ENCODE peak calls at places on chromosomes 5 and 9, in five cellular contexts. N is CD8-positive, alpha-beta T cell; S is astrocyte of the spinal cord; H is HCT116; F is GM13977. A is an unnamed sample.

GRCh38 chr5:127002390-127002789 is 28.0 kb downstream of the MARCHF3 start:
- DNase-seq in H (no peak), N (no peak), F (no peak), S (peak), A (no peak)

GRCh38 chr5:88806338-88806737 is 76.6 kb downstream of the MEF2C start:
- DNase-seq in S (no peak), H (no peak), N (no peak), F (no peak), A (no peak)

GRCh38 chr9:18821794-18822193 is 211.2 kb downstream of the SAXO1 start:
- DNase-seq in F (no peak), N (no peak), S (peak), H (no peak), A (no peak)

GRCh38 chr5:123916331-123917121 is 404.5 kb downstream of the CSNK1G3 start:
- DNase-seq in H (peak), S (peak), F (no peak), N (no peak), A (no peak)

GRCh38 chr5:40046792-40047191 is 622.0 kb upstream of the DAB2 start:
- DNase-seq in F (no peak), H (no peak), S (peak), N (no peak), A (no peak)

GRCh38 chr9:129761293-129761900 is 8.6 kb upstream of the PTGES start:
- DNase-seq in F (no peak), S (peak), H (no peak), N (no peak), A (no peak)

GRCh38 chr5:74336286-74336685 is 304.2 kb downstream of the ENC1 start:
- DNase-seq in S (no peak), F (no peak), N (no peak), H (no peak), A (no peak)

GRCh38 chr5:154191467-154192261 is 1.1 kb downstream of the GALNT10 start:
- DNase-seq in H (no peak), F (no peak), N (peak), S (peak), A (no peak)

GRCh38 chr5:61280766-61281427 is 51.2 kb upstream of the ZSWIM6 start:
- DNase-seq in N (peak), H (no peak), F (no peak), S (no peak), A (no peak)

GRCh38 chr5:16502866-16503265 is 37.3 kb upstream of the ZNF622 start:
- DNase-seq in F (no peak), N (no peak), H (no peak), S (no peak), A (no peak)

GRCh38 chr9:94933429-94933828 is 206.9 kb downstream of the AOPEP start:
- DNase-seq in H (no peak), F (no peak), N (no peak), S (no peak), A (no peak)

GRCh38 chr9:89755835-89756234 is 151.0 kb downstream of the GADD45G start:
- DNase-seq in H (no peak), S (no peak), F (no peak), N (no peak), A (no peak)

GRCh38 chr5:7419846-7420245 is 23.9 kb downstream of the ADCY2 start:
- DNase-seq in S (no peak), N (no peak), H (no peak), F (no peak), A (no peak)

GRCh38 chr9:76911971-76912370 is 6.1 kb upstream of the PRUNE2 start:
- DNase-seq in H (peak), S (no peak), N (no peak), F (no peak), A (no peak)

GRCh38 chr5:113487411-113487778 is 858 bp downstream of the MCC start:
- DNase-seq in F (peak), N (no peak), S (peak), H (peak), A (no peak)

GRCh38 chr5:83001788-83002381 is 75.3 kb downstream of the TMEM167A start:
- DNase-seq in F (no peak), H (no peak), N (no peak), S (no peak), A (no peak)

GRCh38 chr5:132498152-132498551 is 7.6 kb upstream of the IRF1 start:
- DNase-seq in N (peak), F (no peak), H (no peak), S (no peak), A (peak)

GRCh38 chr9:92242115-92242778 is 51.2 kb downstream of the IARS1 start:
- DNase-seq in H (no peak), N (no peak), F (no peak), S (peak), A (no peak)
- TF ChIP-seq CTCF in H (no peak), N (no peak), F (peak), S (peak), A (peak)

DNA sequence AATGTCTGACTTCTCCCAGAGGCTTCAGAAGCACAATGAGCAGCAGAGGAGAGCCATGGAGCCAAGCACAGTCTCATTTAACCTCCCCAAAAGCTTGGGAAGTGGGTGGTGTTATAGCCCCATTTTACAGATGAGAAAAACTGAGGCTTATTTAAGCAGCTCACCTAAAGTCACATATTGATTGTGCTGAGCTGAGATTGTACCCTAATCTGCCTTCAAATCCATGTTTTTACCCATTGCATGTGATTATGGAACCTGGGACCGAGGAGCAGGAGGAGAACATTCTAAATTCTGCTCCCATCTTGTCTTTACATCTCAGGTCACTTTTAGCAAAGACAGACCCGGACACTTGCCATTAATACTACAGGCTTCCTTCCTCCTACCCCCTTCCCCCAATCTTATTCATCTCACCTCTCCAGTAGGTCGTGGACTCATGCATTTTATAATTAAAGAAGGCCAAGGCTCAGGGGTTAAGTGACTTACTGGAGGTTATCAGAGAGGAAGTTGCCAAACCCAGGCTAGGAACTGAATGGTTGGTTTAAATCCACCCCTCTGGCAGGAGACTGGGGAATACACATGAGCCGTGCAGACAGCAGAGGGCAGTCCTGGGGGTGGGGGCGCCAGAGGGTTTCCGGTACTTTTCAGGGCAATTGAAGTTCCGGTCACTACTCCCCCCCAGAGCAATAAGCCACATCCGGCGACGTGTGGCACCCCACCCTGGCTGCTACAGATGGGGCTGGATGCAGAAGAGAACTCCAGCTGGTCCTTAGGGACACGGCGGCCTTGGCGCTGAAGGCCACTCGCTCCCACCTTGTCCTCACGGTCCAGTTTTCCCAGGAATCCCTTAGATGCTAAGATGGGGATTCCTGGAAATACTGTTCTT is 51.0 kb upstream of the IL17B start:
- DNase-seq in S (no peak), N (no peak), F (peak), H (peak), A (no peak)
- TF ChIP-seq CTCF in S (peak), N (no peak), F (no peak), H (no peak), A (peak)

GRCh38 chr9:116209406-116210116 is 56.0 kb downstream of the PAPPA start:
- DNase-seq in N (no peak), F (no peak), S (no peak), H (no peak), A (no peak)

GRCh38 chr9:116207371-116208111 is 54.0 kb downstream of the PAPPA start:
- DNase-seq in N (no peak), H (no peak), F (no peak), S (no peak), A (peak)

GRCh38 chr9:116204252-116204882 is 50.8 kb downstream of the PAPPA start:
- DNase-seq in N (no peak), H (no peak), F (no peak), S (no peak), A (no peak)

GRCh38 chr9:116212986-116213672 is 59.5 kb downstream of the PAPPA start:
- DNase-seq in S (no peak), F (no peak), N (no peak), H (no peak), A (no peak)

DNA sequence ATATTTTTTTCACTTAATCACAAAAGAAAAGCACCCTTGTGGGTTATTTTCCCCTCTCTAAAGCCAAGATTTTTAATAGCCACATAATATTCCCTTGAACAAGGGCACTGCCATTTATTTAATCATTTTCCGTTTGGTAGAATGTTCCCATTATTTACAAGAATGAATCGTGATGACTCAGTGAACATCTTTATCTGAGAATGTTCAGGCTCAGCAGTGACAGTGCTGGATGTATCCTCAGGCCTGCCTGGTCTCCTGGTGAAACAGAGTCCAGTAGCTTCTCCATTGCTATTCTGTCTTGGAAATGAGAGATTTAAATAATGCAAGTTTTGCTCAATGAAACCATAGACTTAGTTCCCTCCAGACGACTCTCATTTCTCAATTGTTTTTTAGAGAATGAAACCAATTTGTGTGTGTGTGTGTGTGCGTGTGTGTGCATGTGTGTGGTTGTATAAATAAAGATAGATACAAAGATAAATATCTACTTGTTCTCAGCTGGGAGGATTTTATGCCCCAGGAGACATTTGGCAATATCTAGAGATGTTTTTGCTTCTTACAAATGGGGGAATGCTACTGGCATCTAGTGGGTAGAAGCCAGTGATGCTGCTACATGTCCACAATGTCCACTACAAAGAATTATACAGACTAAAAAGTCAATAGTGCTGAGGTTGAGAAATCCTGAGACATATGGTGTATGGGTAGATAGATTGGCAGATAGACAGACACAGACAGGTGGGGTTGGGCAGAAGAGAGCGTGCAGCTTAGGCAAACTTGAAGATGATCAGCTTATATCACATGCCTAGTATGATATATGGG is 55.0 kb downstream of the PAPPA start:
- DNase-seq in S (peak), F (no peak), H (no peak), N (no peak), A (peak)
- TF ChIP-seq CTCF in S (peak), F (no peak), H (no peak), N (no peak), A (peak)

DNA sequence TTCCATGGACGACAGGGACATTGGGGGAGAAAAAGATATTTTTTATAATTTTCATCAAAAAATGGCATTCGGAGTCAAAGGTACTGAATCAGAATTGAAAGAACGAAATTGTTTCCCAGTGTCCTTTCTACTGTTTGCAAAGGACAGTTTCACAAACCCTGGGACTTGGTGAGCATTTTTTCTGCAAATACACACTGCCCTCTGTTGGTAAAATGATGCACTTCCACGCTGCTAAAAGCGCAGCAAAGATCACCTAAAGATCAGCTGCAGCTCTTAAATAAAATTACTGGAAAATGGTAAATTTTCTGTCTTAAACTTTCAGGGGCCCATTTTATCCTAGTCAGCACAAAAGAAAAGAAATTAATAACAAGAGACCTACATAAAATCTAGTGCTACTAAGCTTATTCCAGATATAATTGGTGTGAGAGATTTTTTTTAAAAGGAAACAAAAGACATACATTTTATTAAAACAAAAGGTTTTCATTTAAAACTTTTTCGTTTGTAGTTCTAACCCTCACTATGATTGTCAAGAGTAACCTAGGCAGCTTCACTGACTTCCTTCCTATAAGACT is 566.0 kb downstream of the CAAP1 start:
- DNase-seq in S (peak), H (peak), F (peak), N (no peak), A (no peak)
- TF ChIP-seq CTCF in S (peak), H (no peak), F (peak), N (no peak), A (peak)

A was measured in osteocyte.